ENCODE peak calls at places on chromosomes 5 and 9, in four cellular contexts. W is A549, V is GM12878, A is K562. J is an unnamed sample.

GRCh38 chr5:96252596-96252995 is 180.5 kb downstream of the PCSK1 start:
- DNase-seq in W (no peak), V (no peak), A (no peak), J (no peak)

GRCh38 chr9:122090981-122091380 is 2.1 kb downstream of the TTLL11 start:
- DNase-seq in W (no peak), V (no peak), A (no peak), J (no peak)

GRCh38 chr9:7212101-7212500 is 454.3 kb downstream of the KDM4C start:
- DNase-seq in W (no peak), V (no peak), A (no peak), J (no peak)

GRCh38 chr5:129904667-129905466 is 602 bp downstream of the CHSY3 start:
- DNase-seq in W (no peak), V (no peak), A (no peak), J (peak)

GRCh38 chr5:122940890-122941289 is 95.5 kb downstream of the SNX24 start:
- DNase-seq in W (no peak), V (no peak), A (no peak), J (no peak)

GRCh38 chr9:14352549-14352948 is 38.6 kb upstream of the NFIB start:
- DNase-seq in W (no peak), V (no peak), A (no peak), J (no peak)

GRCh38 chr5:142785211-142785610 is 15.0 kb downstream of the ARHGAP26 start:
- DNase-seq in W (no peak), V (no peak), A (no peak), J (no peak)

GRCh38 chr5:620586-621180 is 8.5 kb downstream of the CEP72 start:
- DNase-seq in W (no peak), V (no peak), A (no peak), J (no peak)

GRCh38 chr5:162268694-162269481 is 201.3 kb downstream of the GABRG2 start:
- DNase-seq in W (no peak), V (no peak), A (no peak), J (no peak)

GRCh38 chr9:61670616-61671015 is 480.8 kb downstream of the SPATA31A7 start:
- DNase-seq in W (no peak), V (no peak), A (no peak), J (no peak)

GRCh38 chr5:112270299-112271293 is 148.5 kb downstream of the EPB41L4A start:
- DNase-seq in W (no peak), V (no peak), A (no peak), J (no peak)

GRCh38 chr5:95620030-95620869 is at the start of gene GPR150:
- DNase-seq in W (peak), V (no peak), A (no peak), J (peak)

GRCh38 chr9:79663878-79664277 is 92.1 kb downstream of the TLE4 start:
- DNase-seq in W (no peak), V (no peak), A (no peak), J (no peak)

GRCh38 chr5:94674841-94675382 is 56.4 kb downstream of the SLF1 start:
- DNase-seq in W (no peak), V (no peak), A (no peak), J (no peak)

GRCh38 chr9:121637441-121638222 is 13.8 kb upstream of the DAB2IP start:
- DNase-seq in W (peak), V (no peak), A (no peak), J (no peak)

GRCh38 chr5:6158974-6159863 is 219.1 kb downstream of the MED10 start:
- DNase-seq in W (peak), V (no peak), A (no peak), J (no peak)

GRCh38 chr9:30609713-30610112 is 1774.7 kb upstream of the ACO1 start:
- DNase-seq in W (no peak), V (no peak), A (no peak), J (no peak)

GRCh38 chr5:152170350-152170749 is 234.7 kb downstream of the NMUR2 start:
- DNase-seq in W (no peak), V (no peak), A (no peak), J (no peak)

GRCh38 chr9:132136151-132136892 is 25.5 kb upstream of the NTNG2 start:
- DNase-seq in W (no peak), V (no peak), A (no peak), J (no peak)

GRCh38 chr9:3534614-3535404 is 9.0 kb upstream of the RFX3 start:
- DNase-seq in W (no peak), V (no peak), A (no peak), J (no peak)

GRCh38 chr9:105150991-105151685 is 93.3 kb upstream of the SLC44A1 start:
- DNase-seq in W (no peak), V (no peak), A (no peak), J (no peak)

GRCh38 chr9:123354806-123355508 is 1.0 kb upstream of the CRB2 start:
- DNase-seq in W (no peak), V (no peak), A (no peak), J (no peak)

GRCh38 chr9:37337301-37337905 is 85.1 kb upstream of the GRHPR start:
- DNase-seq in W (no peak), V (no peak), A (peak), J (no peak)

GRCh38 chr5:39340486-39340885 is 23.8 kb downstream of the C9 start:
- DNase-seq in W (no peak), V (no peak), A (no peak), J (no peak)

GRCh38 chr5:130282044-130282443 is 377.8 kb downstream of the CHSY3 start:
- DNase-seq in W (no peak), V (no peak), A (no peak), J (no peak)

GRCh38 chr5:160930361-160930760 is 78.3 kb upstream of the ATP10B start:
- DNase-seq in W (no peak), V (no peak), A (no peak), J (peak)

GRCh38 chr5:93330506-93330905 is 250.5 kb downstream of the NR2F1-AS1 start:
- DNase-seq in W (no peak), V (no peak), A (no peak), J (no peak)

GRCh38 chr9:92064711-92065110 is 50.5 kb downstream of the SPTLC1 start:
- DNase-seq in W (no peak), V (no peak), A (no peak), J (no peak)

GRCh38 chr5:64806537-64806936 is 37.8 kb downstream of the CWC27 start:
- DNase-seq in W (no peak), V (no peak), A (no peak), J (no peak)

GRCh38 chr5:64814073-64814472 is 45.3 kb downstream of the CWC27 start:
- DNase-seq in W (no peak), V (peak), A (no peak), J (no peak)

GRCh38 chr5:64807505-64807904 is 38.8 kb downstream of the CWC27 start:
- DNase-seq in W (no peak), V (no peak), A (no peak), J (no peak)

GRCh38 chr5:64811050-64811640 is 42.4 kb downstream of the CWC27 start:
- DNase-seq in W (peak), V (peak), A (peak), J (peak)
- TF ChIP-seq JUNB in W (no peak), V (no peak), A (no peak), J (no peak)

GRCh38 chr5:177995691-177996595 is at the start of gene PROP1:
- DNase-seq in W (no peak), V (no peak), A (no peak), J (no peak)
- TF ChIP-seq JUNB in W (no peak), V (no peak), A (no peak), J (no peak)

GRCh38 chr9:119675951-119676350 is 306.7 kb upstream of the BRINP1 start:
- DNase-seq in W (no peak), V (no peak), A (no peak), J (peak)
- TF ChIP-seq JUNB in W (no peak), V (no peak), A (no peak), J (no peak)

GRCh38 chr5:61342066-61342465 is 10.0 kb downstream of the ZSWIM6 start:
- DNase-seq in W (no peak), V (no peak), A (no peak), J (no peak)
- TF ChIP-seq JUNB in W (no peak), V (no peak), A (no peak), J (no peak)

GRCh38 chr5:45252991-45253390 is 443.2 kb downstream of the HCN1 start:
- DNase-seq in W (no peak), V (no peak), A (no peak), J (no peak)
- TF ChIP-seq JUNB in W (no peak), V (no peak), A (no peak), J (no peak)

DNA sequence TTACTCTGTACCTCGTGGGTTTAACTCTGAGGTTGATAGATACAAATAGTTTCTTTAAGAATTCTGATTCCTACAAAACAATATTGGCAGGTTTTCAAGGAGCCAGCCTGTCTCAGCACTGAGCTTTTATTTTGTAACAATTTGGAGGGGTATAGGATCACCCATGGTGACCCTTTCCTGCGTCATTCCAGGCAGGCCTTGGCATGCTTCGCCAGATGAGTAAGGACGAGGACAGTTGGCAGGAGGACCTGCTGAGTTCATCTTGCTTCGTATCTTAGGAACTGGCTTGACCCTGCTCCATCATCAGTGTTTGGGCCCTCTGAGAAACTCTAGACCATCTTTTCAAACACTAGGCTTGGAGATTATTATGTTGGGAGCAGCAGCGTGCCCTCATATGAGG is 17.9 kb downstream of the ZNF462 start:
- DNase-seq in W (no peak), V (no peak), A (no peak), J (no peak)
- TF ChIP-seq JUNB in W (no peak), V (no peak), A (no peak), J (no peak)

DNA sequence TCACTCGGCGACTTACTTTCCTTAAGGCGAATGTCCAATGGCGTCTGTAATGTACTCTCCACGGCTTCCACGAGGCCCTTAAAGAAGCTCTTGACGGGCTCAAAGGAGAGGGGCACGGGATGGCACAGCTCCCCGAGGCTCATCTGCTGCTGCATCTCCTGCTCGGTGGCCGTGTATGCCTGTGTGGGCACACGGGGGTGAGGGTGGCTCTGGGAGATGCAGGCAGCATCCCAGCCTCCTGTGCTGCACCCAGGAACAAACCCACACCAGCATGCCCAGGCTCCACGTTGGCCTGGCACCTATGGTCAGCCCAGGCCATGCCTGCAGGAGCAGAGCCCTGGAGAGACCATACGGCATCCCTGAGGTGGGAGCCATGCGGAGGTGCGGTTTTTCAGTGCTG is 24.2 kb downstream of the TRIM14 start:
- DNase-seq in W (no peak), V (no peak), A (no peak), J (no peak)
- TF ChIP-seq JUNB in W (no peak), V (no peak), A (no peak), J (no peak)

DNA sequence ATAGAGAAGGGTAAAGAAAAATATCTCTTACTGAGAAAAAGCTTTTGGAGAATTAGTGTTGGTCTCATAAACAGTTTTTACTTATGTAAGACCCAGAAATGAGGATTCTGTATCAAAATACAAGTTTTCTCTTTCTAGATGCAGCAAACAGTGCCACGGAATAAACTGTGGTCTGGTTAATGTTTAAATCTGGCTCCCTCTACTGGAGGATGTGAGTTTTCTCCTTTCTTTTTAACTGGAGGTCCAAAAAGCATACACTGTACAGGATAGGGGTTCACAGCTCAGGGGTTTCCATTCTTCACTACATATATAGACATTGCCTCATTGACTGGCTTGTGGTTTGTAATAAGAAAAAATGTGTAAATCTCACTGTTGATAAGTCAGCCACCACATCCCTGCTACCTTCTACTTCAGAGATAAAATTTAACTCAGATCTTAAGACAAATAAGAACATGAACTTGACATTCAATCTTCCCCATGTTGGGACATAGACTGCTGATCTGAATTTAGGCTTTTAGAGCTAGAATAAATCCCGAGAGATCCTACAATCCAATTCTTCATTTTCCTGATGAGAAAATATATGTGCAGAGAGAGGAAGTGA is 98.9 kb downstream of the CFAP95 start:
- DNase-seq in W (peak), V (no peak), A (peak), J (peak)
- TF ChIP-seq JUNB in W (no peak), V (no peak), A (no peak), J (no peak)

GRCh38 chr5:153542536-153542935 is 52.1 kb downstream of the GRIA1 start:
- DNase-seq in W (no peak), V (no peak), A (no peak), J (no peak)
- TF ChIP-seq JUNB in W (no peak), V (no peak), A (no peak), J (no peak)

DNA sequence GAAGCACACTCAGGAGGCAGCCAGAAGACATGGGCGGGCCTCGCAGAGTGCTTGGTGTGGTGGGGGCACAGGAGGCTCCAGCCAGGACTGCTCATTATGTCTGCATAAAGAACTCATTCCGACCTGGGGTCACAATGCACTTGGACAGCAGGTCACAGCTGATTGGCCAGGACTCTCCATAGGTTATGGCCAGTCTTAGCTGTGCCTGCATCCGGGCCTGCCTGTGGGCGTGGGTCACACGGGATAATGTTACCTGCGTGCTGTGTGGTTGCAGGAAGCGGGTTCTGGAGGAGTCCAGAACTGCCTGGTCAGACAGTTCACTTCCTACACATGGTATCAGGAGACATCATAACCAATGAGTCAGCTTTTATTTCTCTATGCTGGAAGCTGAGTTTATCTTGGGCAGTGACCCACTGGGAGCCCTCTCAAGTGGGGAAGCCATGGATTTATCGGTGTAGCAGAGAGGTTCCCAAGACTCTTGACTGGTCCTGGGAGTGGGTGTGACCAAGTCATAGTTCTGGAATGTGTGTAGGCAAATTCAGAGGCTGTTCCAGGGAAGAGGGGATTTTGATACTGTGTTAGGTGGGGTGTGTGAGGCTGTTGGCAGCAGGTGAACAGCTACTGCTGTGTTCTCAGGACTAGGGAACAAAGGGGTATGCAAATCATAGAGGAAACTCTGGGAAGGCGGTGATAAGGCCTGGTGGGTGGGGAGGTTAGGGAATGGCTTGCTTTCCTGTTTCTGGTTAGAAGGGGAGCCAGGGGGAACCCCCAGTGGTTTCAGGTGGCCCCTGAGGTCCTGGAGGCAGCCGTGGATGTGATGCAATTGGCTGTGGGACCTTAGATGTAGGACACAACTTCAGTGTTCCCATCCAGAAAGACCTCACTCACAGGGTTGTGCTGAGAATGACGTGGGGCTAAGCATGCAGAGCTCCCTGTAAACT is 51.3 kb downstream of the ARHGEF37 start:
- DNase-seq in W (no peak), V (no peak), A (peak), J (peak)
- TF ChIP-seq JUNB in W (no peak), V (no peak), A (no peak), J (no peak)